ENCODE peak calls at places on chromosomes 13 and 19, in seven cellular contexts. T is neuronal stem cell, R is mesendoderm, V is H9, M is IMR-90, I is mesenchymal stem cell, L is trophoblast cell. U is an unnamed sample.

GRCh38 chr13:110408286-110408685 is 101.2 kb downstream of the COL4A2 start:
- DNase-seq in R (no peak), T (no peak), V (no peak), M (no peak), L (peak), I (peak), U (no peak)

GRCh38 chr13:95921485-95921884 is 131.7 kb downstream of the UGGT2 start:
- DNase-seq in L (peak), T (no peak), I (peak), V (no peak), R (no peak), M (peak), U (no peak)

GRCh38 chr19:39327318-39327717 is 6.7 kb upstream of the LRFN1 start:
- DNase-seq in V (no peak), I (no peak), M (no peak), R (no peak), L (no peak), T (no peak), U (no peak)

GRCh38 chr19:16373539-16373938 is 48.9 kb downstream of the KLF2 start:
- DNase-seq in V (no peak), M (peak), I (peak), R (no peak), L (no peak), T (no peak), U (no peak)

GRCh38 chr13:54637377-54637776 is 1608.8 kb downstream of the OLFM4 start:
- DNase-seq in I (peak), T (peak), R (peak), L (peak), V (no peak), M (no peak), U (no peak)

GRCh38 chr19:44782729-44783128 is 5.0 kb downstream of the CBLC start:
- DNase-seq in M (no peak), I (no peak), R (peak), L (no peak), V (no peak), T (no peak), U (no peak)

GRCh38 chr19:41671481-41671880 is 16.6 kb downstream of the CEACAM7 start:
- DNase-seq in M (no peak), L (peak), I (no peak), T (no peak), R (no peak), V (no peak), U (no peak)

GRCh38 chr19:12325690-12326089 is 7.7 kb downstream of the ZNF563 start:
- DNase-seq in T (no peak), V (no peak), R (no peak), M (no peak), I (no peak), L (no peak), U (no peak)

GRCh38 chr13:43564941-43565340 is 221.8 kb downstream of the ENOX1 start:
- DNase-seq in M (no peak), T (no peak), R (no peak), I (no peak), L (no peak), V (no peak), U (no peak)

GRCh38 chr13:91184244-91184926 is 163.1 kb upstream of the MIR17HG start:
- DNase-seq in I (peak), M (no peak), L (no peak), T (no peak), V (no peak), R (no peak), U (no peak)

GRCh38 chr13:91181892-91182291 is 165.6 kb upstream of the MIR17HG start:
- DNase-seq in V (no peak), R (no peak), M (no peak), I (no peak), L (no peak), T (no peak), U (no peak)

GRCh38 chr13:91185294-91185863 is 162.1 kb upstream of the MIR17HG start:
- DNase-seq in M (peak), I (peak), L (peak), R (peak), T (no peak), V (no peak), U (no peak)

GRCh38 chr13:91193358-91193757 is 154.1 kb upstream of the MIR17HG start:
- DNase-seq in L (peak), V (no peak), R (no peak), T (no peak), M (no peak), I (no peak), U (no peak)

GRCh38 chr13:91187522-91187921 is 160.0 kb upstream of the MIR17HG start:
- DNase-seq in T (no peak), V (no peak), R (no peak), L (no peak), M (no peak), I (no peak), U (no peak)
- H2AK5ac ChIP-seq in T (no peak), V (no peak), R (no peak), L (no peak), M (no peak), I (no peak), U (no peak)

GRCh38 chr19:48491793-48492123 is 19.9 kb downstream of the LMTK3 start:
- DNase-seq in T (no peak), M (no peak), V (peak), R (peak), I (no peak), L (no peak), U (no peak)
- H2AK5ac ChIP-seq in T (peak), M (no peak), V (no peak), R (no peak), I (no peak), L (no peak), U (no peak)

GRCh38 chr19:3500429-3501101 is at the start of gene DOHH:
- DNase-seq in L (peak), V (peak), I (peak), R (peak), T (peak), M (peak), U (peak)

GRCh38 chr19:3504723-3505122 is 1.4 kb upstream of the FZR1 start:
- DNase-seq in R (peak), L (no peak), I (peak), T (no peak), M (no peak), V (no peak), U (no peak)

GRCh38 chr19:3505598-3506383 is at the start of gene FZR1:
- DNase-seq in L (peak), I (peak), T (peak), M (peak), R (peak), V (peak), U (peak)

GRCh38 chr19:3501780-3502179 is 1.3 kb upstream of the DOHH start:
- DNase-seq in L (no peak), T (no peak), V (no peak), R (no peak), I (no peak), M (no peak), U (no peak)

GRCh38 chr19:3503036-3503572 is 2.6 kb upstream of the DOHH start:
- DNase-seq in M (peak), L (no peak), T (no peak), V (no peak), R (no peak), I (peak), U (no peak)
- H2AK5ac ChIP-seq in M (peak), L (peak), T (no peak), V (no peak), R (no peak), I (peak), U (no peak)

GRCh38 chr19:52473655-52474350 is 20.4 kb downstream of the ZNF578 start:
- DNase-seq in L (no peak), R (no peak), I (no peak), V (no peak), M (no peak), T (no peak), U (no peak)

DNA sequence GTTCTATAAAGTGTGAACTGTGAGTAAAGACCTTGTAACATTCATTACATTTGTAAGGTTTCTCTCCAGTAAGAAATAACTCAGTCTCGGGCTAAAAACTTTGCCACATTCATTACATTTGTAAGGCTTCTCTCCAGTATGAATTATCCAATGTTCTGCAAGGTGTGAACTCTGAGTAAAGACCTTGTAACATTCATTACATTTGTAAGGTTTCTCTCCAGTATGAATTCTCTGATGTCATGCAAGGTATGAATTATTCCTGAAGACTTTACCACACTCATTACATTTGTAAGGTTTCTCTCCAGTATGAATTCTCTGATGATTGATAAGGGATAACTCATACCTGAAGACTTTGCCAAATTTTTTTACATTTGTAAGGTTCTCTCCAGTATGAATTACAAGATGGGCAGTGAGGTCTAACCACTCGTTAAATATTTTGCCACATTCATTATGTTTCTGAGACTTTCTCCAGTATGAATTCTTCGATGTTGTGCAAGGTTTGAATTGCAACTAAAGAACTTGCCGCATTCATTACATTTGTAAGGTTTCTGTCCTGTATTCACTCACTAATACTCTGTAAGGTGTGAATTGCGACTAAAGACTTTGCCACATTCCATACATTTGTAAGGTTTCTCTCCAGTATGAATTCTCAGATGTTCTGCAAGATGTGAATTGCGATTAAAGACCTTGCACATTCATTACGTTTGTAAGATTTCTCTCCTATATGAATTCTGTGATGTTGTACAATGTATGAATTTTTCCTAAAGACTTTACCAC is 21.2 kb downstream of the ZNF578 start:
- DNase-seq in M (no peak), T (no peak), I (no peak), L (peak), V (no peak), R (no peak), U (no peak)
- H2AK5ac ChIP-seq in M (no peak), T (no peak), I (no peak), L (no peak), V (no peak), R (no peak), U (no peak)

GRCh38 chr19:18895038-18895827 is 725 bp downstream of the CERS1 start:
- DNase-seq in I (peak), L (peak), V (peak), T (peak), M (no peak), R (peak), U (peak)
- H2AK5ac ChIP-seq in I (no peak), L (no peak), V (no peak), T (peak), M (no peak), R (no peak), U (no peak)

GRCh38 chr13:105121221-105121620 is 1414.2 kb downstream of the EFNB2 start:
- DNase-seq in V (no peak), L (no peak), M (no peak), I (no peak), T (no peak), R (no peak), U (no peak)

GRCh38 chr13:105118577-105118976 is 1416.9 kb downstream of the EFNB2 start:
- DNase-seq in V (no peak), R (no peak), L (no peak), I (no peak), T (no peak), M (no peak), U (no peak)

DNA sequence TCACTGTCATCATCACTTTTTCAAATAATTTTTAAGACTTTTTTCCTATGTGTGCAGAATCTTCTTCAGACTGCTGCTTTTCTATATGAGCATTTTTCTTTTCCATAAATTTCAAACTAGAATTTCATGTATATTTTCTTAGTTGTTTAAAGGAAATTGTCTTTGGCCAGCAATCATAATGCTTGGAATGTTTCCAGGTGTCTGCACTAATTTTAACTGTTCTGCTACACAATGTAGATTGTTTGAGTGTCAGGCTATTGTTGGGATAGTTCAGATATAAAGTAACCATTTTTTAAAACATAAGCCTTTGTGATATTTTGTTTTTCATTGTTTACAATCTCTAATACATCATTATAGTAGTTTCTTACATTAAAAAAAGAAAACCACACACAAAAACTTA is 1418.5 kb downstream of the EFNB2 start:
- DNase-seq in I (no peak), R (no peak), T (no peak), L (no peak), M (no peak), V (no peak), U (no peak)
- H2AK5ac ChIP-seq in I (no peak), R (no peak), T (no peak), L (no peak), M (no peak), V (no peak), U (no peak)

GRCh38 chr19:46409146-46409545 is 4.2 kb downstream of the CCDC8 start:
- DNase-seq in R (no peak), L (no peak), T (no peak), V (no peak), M (no peak), I (no peak), U (no peak)
- H2AK5ac ChIP-seq in R (no peak), L (no peak), T (no peak), V (no peak), M (no peak), I (no peak), U (no peak)

U was measured in H1.